ENCODE peak calls at places on chromosome 1, in four cellular contexts. C is HuH-7, U is lower lobe of right lung, T is Kasumi-1. Z is an unnamed sample.

GRCh38 chr1:115679141-115679611 is 37.4 kb downstream of the VANGL1 start:
- DNase-seq in U (no peak), T (no peak), C (no peak), Z (no peak)

GRCh38 chr1:55012661-55013060 is 13.9 kb downstream of the BSND start:
- DNase-seq in C (no peak), U (no peak), T (no peak), Z (no peak)

GRCh38 chr1:46665983-46666382 is 2.2 kb downstream of the ATPAF1 start:
- DNase-seq in U (no peak), T (no peak), C (no peak), Z (no peak)

GRCh38 chr1:21933397-21934248 is 3.5 kb downstream of the HSPG2 start:
- DNase-seq in C (no peak), U (peak), T (peak), Z (no peak)

GRCh38 chr1:30912913-30913652 is 4.5 kb upstream of the SDC3 start:
- DNase-seq in T (no peak), U (peak), C (no peak), Z (no peak)

GRCh38 chr1:82321794-82322193 is 521.1 kb downstream of the ADGRL2 start:
- DNase-seq in U (no peak), T (no peak), C (no peak), Z (no peak)

GRCh38 chr1:175839678-175840669 is 96.6 kb upstream of the TNR start:
- DNase-seq in C (peak), T (peak), U (no peak), Z (no peak)

GRCh38 chr1:11384170-11384554 is 94.8 kb upstream of the DISP3 start:
- DNase-seq in T (peak), U (no peak), C (no peak), Z (no peak)

GRCh38 chr1:29501227-29501976 is 265.1 kb downstream of the PTPRU start:
- DNase-seq in C (no peak), T (no peak), U (no peak), Z (no peak)

GRCh38 chr1:181021811-181022434 is 747 bp downstream of the STX6 start:
- DNase-seq in T (peak), U (peak), C (peak), Z (no peak)

GRCh38 chr1:22323846-22324504 is 127.7 kb upstream of the ZBTB40 start:
- DNase-seq in T (no peak), U (no peak), C (no peak), Z (no peak)

GRCh38 chr1:210250998-210251679 is 18.5 kb downstream of the SERTAD4 start:
- DNase-seq in T (peak), U (peak), C (no peak), Z (no peak)

GRCh38 chr1:91685994-91686393 is 185.3 kb downstream of the CDC7 start:
- DNase-seq in U (no peak), C (no peak), T (no peak), Z (no peak)

GRCh38 chr1:154837034-154837678 is 32.9 kb downstream of the KCNN3 start:
- DNase-seq in T (no peak), U (no peak), C (no peak), Z (no peak)

GRCh38 chr1:44707112-44707881 is 23.7 kb downstream of the RNU5D-1 start:
- DNase-seq in C (no peak), T (no peak), U (no peak), Z (peak)

GRCh38 chr1:5898266-5898665 is 94.0 kb downstream of the NPHP4 start:
- DNase-seq in U (peak), C (no peak), T (no peak), Z (no peak)

GRCh38 chr1:98704474-98704873 is 43.0 kb downstream of the SNX7 start:
- DNase-seq in T (no peak), U (no peak), C (no peak), Z (no peak)

GRCh38 chr1:54380285-54380882 is 25.8 kb downstream of the SSBP3 start:
- DNase-seq in C (no peak), U (no peak), T (no peak), Z (no peak)

GRCh38 chr1:212595787-212596714 is 12.5 kb upstream of the ATF3 start:
- DNase-seq in U (no peak), T (no peak), C (no peak), Z (peak)

GRCh38 chr1:150182233-150182632 is 32.5 kb downstream of the PLEKHO1 start:
- DNase-seq in T (no peak), U (no peak), C (no peak), Z (no peak)

GRCh38 chr1:237108299-237109040 is 66.5 kb downstream of the RYR2 start:
- DNase-seq in T (no peak), C (no peak), U (no peak), Z (no peak)

GRCh38 chr1:227920896-227921295 is 26.8 kb downstream of the WNT9A start:
- DNase-seq in U (no peak), C (no peak), T (no peak), Z (no peak)

GRCh38 chr1:223242382-223242955 is 99.4 kb upstream of the TLR5 start:
- DNase-seq in C (no peak), U (no peak), T (no peak), Z (no peak)

GRCh38 chr1:26694597-26695416 is 1.0 kb upstream of the ARID1A start:
- DNase-seq in C (no peak), U (no peak), T (peak), Z (no peak)

GRCh38 chr1:92749024-92749634 is 35.8 kb downstream of the EVI5 start:
- DNase-seq in T (peak), U (no peak), C (peak), Z (no peak)

GRCh38 chr1:165408518-165408917 is 36.4 kb downstream of the RXRG start:
- DNase-seq in U (no peak), C (peak), T (peak), Z (no peak)

GRCh38 chr1:5836776-5837440 is 155.3 kb downstream of the NPHP4 start:
- DNase-seq in T (peak), U (no peak), C (no peak), Z (no peak)

GRCh38 chr1:184648160-184648855 is 106.3 kb downstream of the EDEM3 start:
- DNase-seq in C (no peak), U (no peak), T (no peak), Z (no peak)

GRCh38 chr1:5980314-5981008 is 11.8 kb downstream of the NPHP4 start:
- DNase-seq in C (no peak), U (peak), T (peak), Z (no peak)

GRCh38 chr1:99600782-99601181 is 45.1 kb upstream of the PALMD start:
- DNase-seq in U (no peak), T (no peak), C (no peak), Z (no peak)

GRCh38 chr1:100219879-100220278 is 29.8 kb downstream of the DBT start:
- DNase-seq in C (no peak), T (no peak), U (no peak), Z (no peak)

GRCh38 chr1:87578464-87578863 is 249.8 kb downstream of the LMO4 start:
- DNase-seq in T (no peak), U (no peak), C (no peak), Z (no peak)

GRCh38 chr1:210541680-210542358 is 213.1 kb downstream of the HHAT start:
- DNase-seq in C (no peak), T (no peak), U (no peak), Z (no peak)

GRCh38 chr1:94552071-94552586 is 10.6 kb upstream of the F3 start:
- DNase-seq in T (no peak), U (peak), C (no peak), Z (no peak)

GRCh38 chr1:150560576-150560975 is 11.4 kb downstream of the ADAMTSL4 start:
- DNase-seq in C (no peak), U (no peak), T (no peak), Z (no peak)

GRCh38 chr1:112298558-112298957 is 97.5 kb upstream of the CTTNBP2NL start:
- DNase-seq in U (peak), C (peak), T (peak), Z (no peak)

GRCh38 chr1:86155061-86155806 is 1.3 kb downstream of the COL24A1 start:
- DNase-seq in U (peak), C (no peak), T (peak), Z (no peak)

GRCh38 chr1:44390277-44390676 is 14.8 kb upstream of the RNF220 start:
- DNase-seq in T (no peak), C (no peak), U (no peak), Z (peak)

GRCh38 chr1:65209005-65209885 is 61.2 kb downstream of the AK4 start:
- DNase-seq in T (peak), C (peak), U (no peak), Z (no peak)